ENCODE peak calls at places on chromosomes 2 and 18, in seven cellular contexts. V is kidney epithelial cell, A is stomach, P is Peyer's patch, O is AG04450, Q is HepG2, K is endodermal cell. J is an unnamed sample. For H3K27me3, the result is how much of the 10 kb centered on the place peaks cover.

GRCh38 chr2:208192611-208193248 is 2.9 kb upstream of the C2orf80 start:
- DNase-seq in V (peak), A (peak), P (no peak), O (no peak), Q (no peak), K (no peak), J (peak)

GRCh38 chr2:8212239-8212638 is 469.6 kb upstream of the ID2 start:
- DNase-seq in V (no peak), A (no peak), P (peak), O (no peak), Q (no peak), K (no peak), J (peak)

GRCh38 chr18:48719988-48720654 is 181.3 kb downstream of the CTIF start:
- DNase-seq in V (no peak), A (no peak), P (no peak), O (peak), Q (no peak), K (no peak), J (no peak)

GRCh38 chr18:9944805-9945204 is 31.0 kb downstream of the VAPA start:
- DNase-seq in V (no peak), A (no peak), P (no peak), O (no peak), Q (peak), K (no peak), J (no peak)

GRCh38 chr2:215930505-215931233 is 82.7 kb downstream of the MREG start:
- DNase-seq in V (no peak), A (no peak), P (no peak), O (no peak), Q (no peak), K (no peak), J (no peak)

GRCh38 chr18:59189746-59190145 is 30.2 kb upstream of the GRP start:
- DNase-seq in V (no peak), A (no peak), P (no peak), O (no peak), Q (no peak), K (no peak), J (no peak)

GRCh38 chr18:12010187-12010802 is 29.0 kb downstream of the IMPA2 start:
- DNase-seq in V (no peak), A (peak), P (no peak), O (no peak), Q (no peak), K (no peak), J (peak)

GRCh38 chr2:164028764-164029534 is 293.1 kb upstream of the FIGN start:
- DNase-seq in V (peak), A (no peak), P (no peak), O (no peak), Q (no peak), K (no peak), J (no peak)

GRCh38 chr2:217775920-217776503 is 226.8 kb downstream of the TNS1 start:
- DNase-seq in V (no peak), A (no peak), P (no peak), O (no peak), Q (no peak), K (no peak), J (no peak)
- H3K27me3 ChIP-seq in V (under half), A (under half), P (under half), O (under half), Q (under half), K (under half), J (under half)

DNA sequence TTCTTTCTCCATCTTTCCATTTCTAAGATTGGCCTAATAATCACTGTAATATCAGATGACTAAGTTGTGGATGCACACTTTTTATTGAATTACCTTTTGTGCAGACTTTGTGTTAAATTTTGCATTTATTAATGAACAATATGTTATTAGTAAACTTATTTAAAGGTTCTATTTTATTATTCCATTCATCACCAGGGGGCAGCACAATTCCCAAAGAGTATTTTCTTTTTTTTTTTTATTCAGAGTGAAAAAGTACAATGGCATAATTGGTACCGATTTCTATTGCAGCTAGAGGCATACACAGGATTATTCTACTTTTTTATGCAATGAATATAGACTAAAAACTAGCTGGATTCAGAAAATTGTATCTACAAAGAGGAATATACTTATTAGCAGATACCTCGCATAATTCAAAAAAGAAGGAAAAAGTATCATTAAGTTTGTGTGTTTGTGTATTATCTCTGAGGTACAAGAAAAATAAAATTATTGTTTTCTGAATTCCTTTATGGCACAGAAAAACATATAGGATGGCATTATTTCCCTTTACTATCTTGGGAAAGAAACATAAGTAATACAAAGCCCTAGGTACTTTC is 390.6 kb downstream of the ERBB4 start:
- DNase-seq in V (no peak), A (no peak), P (no peak), O (no peak), Q (peak), K (no peak), J (peak)
- H3K4me3 ChIP-seq in V (no peak), A (no peak), P (no peak), O (no peak), Q (no peak), K (no peak), J (no peak)

DNA sequence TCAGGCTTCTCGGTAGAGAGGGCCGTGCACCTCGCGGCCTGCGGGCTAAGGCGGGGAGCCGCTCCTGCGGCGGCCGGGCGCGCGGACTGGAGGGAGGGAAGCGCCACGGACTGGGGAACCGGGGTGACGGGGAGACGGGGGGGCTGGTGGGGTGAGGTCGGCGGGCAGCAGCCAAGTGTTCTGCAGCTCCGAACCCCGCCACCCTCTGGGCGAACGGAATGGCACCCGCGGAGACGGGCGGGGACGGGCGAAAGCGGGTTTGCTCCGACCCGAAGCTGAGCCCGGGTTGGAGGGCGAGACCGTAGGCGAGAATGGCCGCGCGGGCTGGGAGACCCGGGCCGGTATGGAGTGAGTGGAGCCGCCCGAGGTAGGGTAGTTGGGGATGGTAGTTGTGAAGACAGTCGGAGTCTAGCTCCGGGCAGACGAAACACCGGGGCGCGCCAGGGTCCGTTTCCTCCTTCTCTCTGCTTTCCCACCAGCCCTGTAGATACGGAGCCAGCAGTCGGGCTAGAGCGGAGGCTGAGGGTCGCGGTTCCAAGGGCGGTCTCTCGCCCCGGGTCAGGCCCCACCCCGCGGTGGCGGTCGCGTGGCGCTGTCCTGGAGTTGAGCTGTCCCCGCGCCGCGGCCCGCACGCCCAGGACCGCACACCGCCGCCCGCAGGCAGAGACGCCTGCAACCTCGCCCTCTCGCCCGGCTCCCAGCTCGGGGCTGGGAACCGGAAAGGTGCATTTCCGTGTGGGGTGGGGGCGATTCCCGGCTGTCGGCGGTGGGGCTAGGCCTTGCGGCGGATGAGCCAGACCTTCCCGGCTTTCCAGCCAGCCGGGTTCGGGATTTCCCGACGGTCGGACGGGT is 160.3 kb upstream of the SIX2 start:
- DNase-seq in V (no peak), A (no peak), P (no peak), O (no peak), Q (no peak), K (peak), J (no peak)
- H3K27me3 ChIP-seq in V (under half), A (under half), P (under half), O (half or more), Q (under half), K (half or more), J (under half)

GRCh38 chr18:3603460-3604259 is 153.7 kb downstream of the TGIF1 start:
- DNase-seq in V (peak), A (peak), P (no peak), O (peak), Q (peak), K (peak), J (peak)
- H3K4me3 ChIP-seq in V (peak), A (peak), P (peak), O (peak), Q (peak), K (peak), J (no peak)

GRCh38 chr2:232633413-232634318 is at the start of gene EFHD1:
- DNase-seq in V (peak), A (peak), P (peak), O (no peak), Q (no peak), K (peak), J (peak)

GRCh38 chr2:232634319-232635150 is 1.1 kb downstream of the EFHD1 start:
- DNase-seq in V (no peak), A (no peak), P (no peak), O (no peak), Q (no peak), K (peak), J (no peak)

GRCh38 chr2:232632904-232633412 is 446 bp upstream of the EFHD1 start:
- DNase-seq in V (no peak), A (no peak), P (peak), O (no peak), Q (no peak), K (peak), J (no peak)

GRCh38 chr2:232629201-232629475 is 4.3 kb upstream of the EFHD1 start:
- DNase-seq in V (no peak), A (no peak), P (no peak), O (no peak), Q (no peak), K (no peak), J (no peak)

GRCh38 chr2:232632229-232632903 is 1.0 kb upstream of the EFHD1 start:
- DNase-seq in V (no peak), A (no peak), P (no peak), O (no peak), Q (no peak), K (no peak), J (no peak)
- H3K27me3 ChIP-seq in V (under half), A (under half), P (under half), O (half or more), Q (half or more), K (half or more), J (under half)

DNA sequence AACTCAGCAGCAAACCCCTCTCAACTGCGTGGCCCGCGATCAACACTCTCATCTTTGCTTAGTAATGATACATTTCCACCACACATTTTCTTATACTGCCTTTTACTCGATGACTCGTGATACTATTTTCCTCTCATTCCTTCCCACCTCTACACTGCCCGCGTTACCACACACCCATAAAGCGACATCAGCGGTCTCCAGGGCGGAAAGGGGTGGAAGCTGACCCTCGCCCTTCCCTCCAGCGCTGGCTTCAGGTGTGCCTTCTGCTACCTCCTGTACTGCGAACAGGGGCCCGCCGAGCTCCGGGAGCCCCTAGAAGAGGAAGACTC is 1.3 kb downstream of the NETO1 start:
- DNase-seq in V (no peak), A (no peak), P (no peak), O (no peak), Q (no peak), K (no peak), J (no peak)
- H3K4me3 ChIP-seq in V (peak), A (peak), P (no peak), O (peak), Q (no peak), K (peak), J (no peak)